ENCODE peak calls at places on chromosomes 3 and 15, in four cellular contexts. P is mesothelial cell of epicardium; I is RPMI8226; L is stimulated activated CD4-positive, alpha-beta T cell treated with anti-CD3 and anti-CD28 coated beads, Interleukin-15, amount 100 ng/mL, for 1 hour. U is an unnamed sample.

GRCh38 chr3:124203292-124203691 is 211.4 kb upstream of the ROPN1 start:
- DNase-seq in P (no peak), I (no peak), L (no peak), U (no peak)

GRCh38 chr3:31670136-31670535 is 137.4 kb downstream of the STT3B start:
- DNase-seq in P (no peak), I (no peak), L (no peak), U (no peak)

GRCh38 chr3:88032245-88032644 is 26.6 kb downstream of the CGGBP1 start:
- DNase-seq in P (no peak), I (no peak), L (no peak), U (peak)

GRCh38 chr3:3806856-3807255 is 7.6 kb downstream of the LRRN1 start:
- DNase-seq in P (no peak), I (no peak), L (no peak), U (no peak)

GRCh38 chr3:126540342-126540849 is 16.4 kb downstream of the CHST13 start:
- DNase-seq in P (peak), I (peak), L (no peak), U (peak)

GRCh38 chr3:31980530-31981205 is 394 bp downstream of the OSBPL10 start:
- DNase-seq in P (peak), I (peak), L (peak), U (no peak)

GRCh38 chr3:55481918-55482495 is 5.1 kb downstream of the WNT5A start:
- DNase-seq in P (no peak), I (peak), L (no peak), U (no peak)

GRCh38 chr3:40427045-40427669 is 30.0 kb upstream of the RPL14 start:
- DNase-seq in P (no peak), I (no peak), L (no peak), U (no peak)

GRCh38 chr3:14329116-14329830 is 73.1 kb upstream of the SLC6A6 start:
- DNase-seq in P (no peak), I (peak), L (no peak), U (no peak)

GRCh38 chr3:142784228-142784627 is 60.4 kb downstream of the TRPC1 start:
- DNase-seq in P (no peak), I (no peak), L (no peak), U (no peak)

GRCh38 chr3:177110308-177111254 is 86.7 kb downstream of the TBL1XR1 start:
- DNase-seq in P (no peak), I (peak), L (no peak), U (no peak)

GRCh38 chr15:87561641-87562040 is 694.9 kb downstream of the NTRK3 start:
- DNase-seq in P (no peak), I (no peak), L (no peak), U (no peak)

GRCh38 chr15:74242296-74242929 is 6.3 kb downstream of the CCDC33 start:
- DNase-seq in P (no peak), I (no peak), L (no peak), U (no peak)

GRCh38 chr3:167302710-167303109 is 77.4 kb downstream of the ZBBX start:
- DNase-seq in P (no peak), I (no peak), L (no peak), U (no peak)

U was measured in AG04449.